ENCODE peak calls at places on chromosome 21, in seven cellular contexts. One of them, this sample, is unnamed.

GRCh38 chr21:24367936-24368335 is 1239.3 kb downstream of the MRPL39 start:
- DNase-seq in NCI-H2081: no peak
- DNase-seq in germinal center: no peak
- DNase-seq in mucosa of gallbladder: no peak
- DNase-seq in body of pancreas: no peak
- DNase-seq in tibial artery: no peak
- DNase-seq in GM23338: no peak
- DNase-seq in this sample: no peak

GRCh38 chr21:28856588-28857250 is 136.0 kb downstream of the LTN1 start:
- DNase-seq in tibial artery: no peak
- DNase-seq in GM23338: peak
- DNase-seq in NCI-H2081: no peak
- DNase-seq in mucosa of gallbladder: no peak
- DNase-seq in germinal center: no peak
- DNase-seq in body of pancreas: no peak
- DNase-seq in this sample: no peak

GRCh38 chr21:42455196-42455595 is 40.8 kb downstream of the RSPH1 start:
- DNase-seq in NCI-H2081: no peak
- DNase-seq in tibial artery: no peak
- DNase-seq in mucosa of gallbladder: no peak
- DNase-seq in germinal center: no peak
- DNase-seq in body of pancreas: no peak
- DNase-seq in GM23338: no peak
- DNase-seq in this sample: no peak

GRCh38 chr21:36723371-36723881 is 24.5 kb downstream of the SIM2 start:
- DNase-seq in tibial artery: no peak
- DNase-seq in mucosa of gallbladder: no peak
- DNase-seq in body of pancreas: no peak
- DNase-seq in germinal center: no peak
- DNase-seq in GM23338: no peak
- DNase-seq in NCI-H2081: no peak
- DNase-seq in this sample: no peak

GRCh38 chr21:38990424-38990794 is 184.7 kb downstream of the ETS2 start:
- DNase-seq in GM23338: peak
- DNase-seq in NCI-H2081: peak
- DNase-seq in body of pancreas: no peak
- DNase-seq in tibial artery: no peak
- DNase-seq in germinal center: no peak
- DNase-seq in mucosa of gallbladder: no peak
- DNase-seq in this sample: no peak

GRCh38 chr21:44498280-44498964 is 41.6 kb downstream of the KRTAP10-1 start:
- DNase-seq in tibial artery: no peak
- DNase-seq in germinal center: no peak
- DNase-seq in body of pancreas: no peak
- DNase-seq in GM23338: no peak
- DNase-seq in mucosa of gallbladder: no peak
- DNase-seq in NCI-H2081: no peak
- DNase-seq in this sample: no peak

GRCh38 chr21:32193066-32193465 is 85.8 kb downstream of the MIS18A start:
- DNase-seq in tibial artery: no peak
- DNase-seq in mucosa of gallbladder: no peak
- DNase-seq in GM23338: no peak
- DNase-seq in NCI-H2081: no peak
- DNase-seq in body of pancreas: no peak
- DNase-seq in germinal center: no peak
- DNase-seq in this sample: no peak

GRCh38 chr21:31599563-31599962 is 59.9 kb upstream of the SOD1 start:
- DNase-seq in tibial artery: no peak
- DNase-seq in mucosa of gallbladder: no peak
- DNase-seq in germinal center: no peak
- DNase-seq in GM23338: no peak
- DNase-seq in body of pancreas: no peak
- DNase-seq in NCI-H2081: no peak
- DNase-seq in this sample: no peak

GRCh38 chr21:45291613-45292398 is 4.1 kb upstream of the POFUT2 start:
- DNase-seq in body of pancreas: no peak
- DNase-seq in tibial artery: peak
- DNase-seq in germinal center: no peak
- DNase-seq in mucosa of gallbladder: peak
- DNase-seq in GM23338: no peak
- DNase-seq in NCI-H2081: no peak
- DNase-seq in this sample: no peak

GRCh38 chr21:32976791-32977190 is 48.9 kb upstream of the OLIG2 start:
- DNase-seq in tibial artery: no peak
- DNase-seq in germinal center: no peak
- DNase-seq in body of pancreas: no peak
- DNase-seq in NCI-H2081: no peak
- DNase-seq in GM23338: no peak
- DNase-seq in mucosa of gallbladder: no peak
- DNase-seq in this sample: no peak

GRCh38 chr21:41972511-41973205 is 18.8 kb upstream of the C2CD2 start:
- DNase-seq in NCI-H2081: no peak
- DNase-seq in germinal center: no peak
- DNase-seq in body of pancreas: no peak
- DNase-seq in GM23338: no peak
- DNase-seq in mucosa of gallbladder: no peak
- DNase-seq in tibial artery: no peak
- DNase-seq in this sample: no peak

GRCh38 chr21:33824156-33824941 is 91.3 kb downstream of the ATP5PO start:
- DNase-seq in NCI-H2081: no peak
- DNase-seq in germinal center: no peak
- DNase-seq in mucosa of gallbladder: no peak
- DNase-seq in tibial artery: no peak
- DNase-seq in body of pancreas: no peak
- DNase-seq in GM23338: no peak
- DNase-seq in this sample: no peak

GRCh38 chr21:45182958-45183357 is 104.7 kb downstream of the POFUT2 start:
- DNase-seq in body of pancreas: no peak
- DNase-seq in germinal center: no peak
- DNase-seq in NCI-H2081: no peak
- DNase-seq in mucosa of gallbladder: no peak
- DNase-seq in GM23338: no peak
- DNase-seq in tibial artery: no peak
- DNase-seq in this sample: no peak

GRCh38 chr21:31288191-31288590 is 55.9 kb downstream of the TIAM1 start:
- DNase-seq in tibial artery: no peak
- DNase-seq in body of pancreas: no peak
- DNase-seq in GM23338: no peak
- DNase-seq in germinal center: no peak
- DNase-seq in NCI-H2081: no peak
- DNase-seq in mucosa of gallbladder: no peak
- DNase-seq in this sample: no peak

GRCh38 chr21:34593423-34593822 is 21.5 kb downstream of the RCAN1 start:
- DNase-seq in mucosa of gallbladder: no peak
- DNase-seq in GM23338: no peak
- DNase-seq in body of pancreas: peak
- DNase-seq in tibial artery: no peak
- DNase-seq in NCI-H2081: peak
- DNase-seq in germinal center: no peak
- DNase-seq in this sample: no peak

GRCh38 chr21:39669976-39670671 is 57.4 kb downstream of the B3GALT5 start:
- DNase-seq in germinal center: no peak
- DNase-seq in NCI-H2081: no peak
- DNase-seq in mucosa of gallbladder: no peak
- DNase-seq in body of pancreas: peak
- DNase-seq in GM23338: no peak
- DNase-seq in tibial artery: no peak
- DNase-seq in this sample: no peak

GRCh38 chr21:43355925-43356289 is 71.0 kb downstream of the SIK1 start:
- DNase-seq in GM23338: no peak
- DNase-seq in tibial artery: no peak
- DNase-seq in body of pancreas: no peak
- DNase-seq in mucosa of gallbladder: no peak
- DNase-seq in germinal center: no peak
- DNase-seq in NCI-H2081: no peak
- DNase-seq in this sample: no peak

GRCh38 chr21:32371913-32372314 is 20.9 kb downstream of the URB1 start:
- DNase-seq in GM23338: no peak
- DNase-seq in body of pancreas: no peak
- DNase-seq in mucosa of gallbladder: peak
- DNase-seq in tibial artery: no peak
- DNase-seq in NCI-H2081: no peak
- DNase-seq in germinal center: no peak
- DNase-seq in this sample: no peak

GRCh38 chr21:31558839-31559367 is 100.6 kb upstream of the SOD1 start:
- DNase-seq in GM23338: peak
- DNase-seq in tibial artery: peak
- DNase-seq in body of pancreas: peak
- DNase-seq in germinal center: peak
- DNase-seq in mucosa of gallbladder: peak
- DNase-seq in NCI-H2081: peak
- DNase-seq in this sample: peak

GRCh38 chr21:46388896-46389295 is 64.9 kb downstream of the PCNT start:
- DNase-seq in body of pancreas: no peak
- DNase-seq in NCI-H2081: no peak
- DNase-seq in GM23338: no peak
- DNase-seq in germinal center: no peak
- DNase-seq in mucosa of gallbladder: no peak
- DNase-seq in tibial artery: no peak
- DNase-seq in this sample: no peak

GRCh38 chr21:25329227-25329626 is 278.1 kb downstream of the MRPL39 start:
- DNase-seq in NCI-H2081: no peak
- DNase-seq in tibial artery: no peak
- DNase-seq in GM23338: no peak
- DNase-seq in germinal center: no peak
- DNase-seq in mucosa of gallbladder: no peak
- DNase-seq in body of pancreas: no peak
- DNase-seq in this sample: no peak

GRCh38 chr21:21631961-21632360 is 633.8 kb downstream of the NCAM2 start:
- DNase-seq in NCI-H2081: no peak
- DNase-seq in mucosa of gallbladder: peak
- DNase-seq in germinal center: no peak
- DNase-seq in GM23338: no peak
- DNase-seq in body of pancreas: no peak
- DNase-seq in tibial artery: no peak
- DNase-seq in this sample: no peak

GRCh38 chr21:17769049-17769845 is 49.9 kb downstream of the C21orf91 start:
- DNase-seq in body of pancreas: no peak
- DNase-seq in tibial artery: no peak
- DNase-seq in germinal center: no peak
- DNase-seq in GM23338: no peak
- DNase-seq in mucosa of gallbladder: no peak
- DNase-seq in NCI-H2081: no peak
- DNase-seq in this sample: no peak

GRCh38 chr21:44514746-44515358 is 25.1 kb downstream of the KRTAP10-1 start:
- DNase-seq in mucosa of gallbladder: no peak
- DNase-seq in GM23338: no peak
- DNase-seq in tibial artery: no peak
- DNase-seq in body of pancreas: no peak
- DNase-seq in NCI-H2081: no peak
- DNase-seq in germinal center: no peak
- DNase-seq in this sample: no peak

GRCh38 chr21:35257413-35257812 is 208.3 kb upstream of the RUNX1 start:
- DNase-seq in NCI-H2081: no peak
- DNase-seq in GM23338: no peak
- DNase-seq in body of pancreas: peak
- DNase-seq in germinal center: no peak
- DNase-seq in mucosa of gallbladder: peak
- DNase-seq in tibial artery: peak
- DNase-seq in this sample: no peak

GRCh38 chr21:45417256-45417950 is 12.4 kb downstream of the COL18A1 start:
- DNase-seq in mucosa of gallbladder: no peak
- DNase-seq in body of pancreas: no peak
- DNase-seq in NCI-H2081: no peak
- DNase-seq in germinal center: no peak
- DNase-seq in tibial artery: no peak
- DNase-seq in GM23338: no peak
- DNase-seq in this sample: no peak